ENCODE peak calls at places on chromosomes 13 and 19, in ten cellular contexts. One of them, this sample, is unnamed.

GRCh38 chr19:811007-811434 is 10.7 kb downstream of the PLPPR3 start:
- DNase-seq in stimulated activated CD8-positive, alpha-beta memory T cell treated with anti-CD3 and anti-CD28 coated beads, Interleukin-4, amount 100 ng/mL, for 48 hours: no peak
- DNase-seq in stimulated activated CD4-positive, alpha-beta T cell treated with anti-CD3 and anti-CD28 coated beads, Interleukin-4, amount 100 ng/mL, for 24 hours: no peak
- DNase-seq in left cardiac atrium: no peak
- DNase-seq in HEK293T: no peak
- DNase-seq in BJ: no peak
- DNase-seq in stomach: no peak
- DNase-seq in left ventricle myocardium superior: no peak
- DNase-seq in activated T-cell treated with anti-CD3 and anti-CD28 coated beads for 1 hour: no peak
- DNase-seq in NT2/D1: no peak
- DNase-seq in this sample: no peak

GRCh38 chr19:16461630-16462051 is 10.1 kb downstream of the EPS15L1 start:
- DNase-seq in left ventricle myocardium superior: peak
- DNase-seq in left cardiac atrium: peak
- DNase-seq in stimulated activated CD4-positive, alpha-beta T cell treated with anti-CD3 and anti-CD28 coated beads, Interleukin-4, amount 100 ng/mL, for 24 hours: no peak
- DNase-seq in stimulated activated CD8-positive, alpha-beta memory T cell treated with anti-CD3 and anti-CD28 coated beads, Interleukin-4, amount 100 ng/mL, for 48 hours: no peak
- DNase-seq in HEK293T: no peak
- DNase-seq in BJ: no peak
- DNase-seq in activated T-cell treated with anti-CD3 and anti-CD28 coated beads for 1 hour: no peak
- DNase-seq in NT2/D1: no peak
- DNase-seq in stomach: no peak
- DNase-seq in this sample: no peak

GRCh38 chr13:102999498-102999897 is 66.7 kb downstream of the SLC10A2 start:
- DNase-seq in BJ: no peak
- DNase-seq in left ventricle myocardium superior: no peak
- DNase-seq in left cardiac atrium: no peak
- DNase-seq in activated T-cell treated with anti-CD3 and anti-CD28 coated beads for 1 hour: no peak
- DNase-seq in stomach: no peak
- DNase-seq in NT2/D1: no peak
- DNase-seq in HEK293T: no peak
- DNase-seq in stimulated activated CD8-positive, alpha-beta memory T cell treated with anti-CD3 and anti-CD28 coated beads, Interleukin-4, amount 100 ng/mL, for 48 hours: no peak
- DNase-seq in stimulated activated CD4-positive, alpha-beta T cell treated with anti-CD3 and anti-CD28 coated beads, Interleukin-4, amount 100 ng/mL, for 24 hours: no peak
- DNase-seq in this sample: peak

GRCh38 chr13:74290324-74290773 is 156.1 kb upstream of the KLF12 start:
- DNase-seq in BJ: no peak
- DNase-seq in stimulated activated CD8-positive, alpha-beta memory T cell treated with anti-CD3 and anti-CD28 coated beads, Interleukin-4, amount 100 ng/mL, for 48 hours: no peak
- DNase-seq in stomach: no peak
- DNase-seq in stimulated activated CD4-positive, alpha-beta T cell treated with anti-CD3 and anti-CD28 coated beads, Interleukin-4, amount 100 ng/mL, for 24 hours: peak
- DNase-seq in HEK293T: peak
- DNase-seq in left ventricle myocardium superior: no peak
- DNase-seq in NT2/D1: no peak
- DNase-seq in left cardiac atrium: no peak
- DNase-seq in activated T-cell treated with anti-CD3 and anti-CD28 coated beads for 1 hour: no peak
- DNase-seq in this sample: peak

GRCh38 chr19:30739394-30739793 is 367.2 kb downstream of the ZNF536 start:
- DNase-seq in NT2/D1: no peak
- DNase-seq in BJ: no peak
- DNase-seq in stimulated activated CD8-positive, alpha-beta memory T cell treated with anti-CD3 and anti-CD28 coated beads, Interleukin-4, amount 100 ng/mL, for 48 hours: no peak
- DNase-seq in left cardiac atrium: no peak
- DNase-seq in left ventricle myocardium superior: no peak
- DNase-seq in stomach: no peak
- DNase-seq in activated T-cell treated with anti-CD3 and anti-CD28 coated beads for 1 hour: no peak
- DNase-seq in stimulated activated CD4-positive, alpha-beta T cell treated with anti-CD3 and anti-CD28 coated beads, Interleukin-4, amount 100 ng/mL, for 24 hours: no peak
- DNase-seq in HEK293T: no peak
- DNase-seq in this sample: no peak

GRCh38 chr19:51097166-51097736 is 11.0 kb downstream of the CTU1 start:
- DNase-seq in stimulated activated CD4-positive, alpha-beta T cell treated with anti-CD3 and anti-CD28 coated beads, Interleukin-4, amount 100 ng/mL, for 24 hours: peak
- DNase-seq in BJ: no peak
- DNase-seq in activated T-cell treated with anti-CD3 and anti-CD28 coated beads for 1 hour: peak
- DNase-seq in left cardiac atrium: peak
- DNase-seq in left ventricle myocardium superior: peak
- DNase-seq in stomach: peak
- DNase-seq in HEK293T: peak
- DNase-seq in NT2/D1: peak
- DNase-seq in stimulated activated CD8-positive, alpha-beta memory T cell treated with anti-CD3 and anti-CD28 coated beads, Interleukin-4, amount 100 ng/mL, for 48 hours: peak
- DNase-seq in this sample: peak

GRCh38 chr19:38307597-38307996 is 3.5 kb downstream of the C19orf33 start:
- DNase-seq in activated T-cell treated with anti-CD3 and anti-CD28 coated beads for 1 hour: no peak
- DNase-seq in BJ: no peak
- DNase-seq in left ventricle myocardium superior: no peak
- DNase-seq in stimulated activated CD4-positive, alpha-beta T cell treated with anti-CD3 and anti-CD28 coated beads, Interleukin-4, amount 100 ng/mL, for 24 hours: no peak
- DNase-seq in HEK293T: no peak
- DNase-seq in left cardiac atrium: no peak
- DNase-seq in stimulated activated CD8-positive, alpha-beta memory T cell treated with anti-CD3 and anti-CD28 coated beads, Interleukin-4, amount 100 ng/mL, for 48 hours: no peak
- DNase-seq in stomach: no peak
- DNase-seq in NT2/D1: no peak
- DNase-seq in this sample: no peak

GRCh38 chr19:10338940-10339339 is 484 bp downstream of the ICAM3 start:
- DNase-seq in left ventricle myocardium superior: no peak
- DNase-seq in left cardiac atrium: no peak
- DNase-seq in NT2/D1: no peak
- DNase-seq in stimulated activated CD8-positive, alpha-beta memory T cell treated with anti-CD3 and anti-CD28 coated beads, Interleukin-4, amount 100 ng/mL, for 48 hours: peak
- DNase-seq in activated T-cell treated with anti-CD3 and anti-CD28 coated beads for 1 hour: no peak
- DNase-seq in stimulated activated CD4-positive, alpha-beta T cell treated with anti-CD3 and anti-CD28 coated beads, Interleukin-4, amount 100 ng/mL, for 24 hours: no peak
- DNase-seq in stomach: no peak
- DNase-seq in BJ: no peak
- DNase-seq in HEK293T: no peak
- DNase-seq in this sample: no peak

GRCh38 chr13:73984949-73985691 is 149.1 kb downstream of the KLF12 start:
- DNase-seq in HEK293T: no peak
- DNase-seq in stimulated activated CD8-positive, alpha-beta memory T cell treated with anti-CD3 and anti-CD28 coated beads, Interleukin-4, amount 100 ng/mL, for 48 hours: peak
- DNase-seq in left cardiac atrium: peak
- DNase-seq in stimulated activated CD4-positive, alpha-beta T cell treated with anti-CD3 and anti-CD28 coated beads, Interleukin-4, amount 100 ng/mL, for 24 hours: peak
- DNase-seq in BJ: no peak
- DNase-seq in activated T-cell treated with anti-CD3 and anti-CD28 coated beads for 1 hour: peak
- DNase-seq in stomach: no peak
- DNase-seq in NT2/D1: no peak
- DNase-seq in left ventricle myocardium superior: peak
- DNase-seq in this sample: no peak

GRCh38 chr19:48553676-48554384 is 1.9 kb downstream of the SULT2B1 start:
- DNase-seq in stimulated activated CD8-positive, alpha-beta memory T cell treated with anti-CD3 and anti-CD28 coated beads, Interleukin-4, amount 100 ng/mL, for 48 hours: no peak
- DNase-seq in left cardiac atrium: no peak
- DNase-seq in HEK293T: no peak
- DNase-seq in NT2/D1: no peak
- DNase-seq in left ventricle myocardium superior: no peak
- DNase-seq in BJ: peak
- DNase-seq in activated T-cell treated with anti-CD3 and anti-CD28 coated beads for 1 hour: no peak
- DNase-seq in stomach: peak
- DNase-seq in stimulated activated CD4-positive, alpha-beta T cell treated with anti-CD3 and anti-CD28 coated beads, Interleukin-4, amount 100 ng/mL, for 24 hours: no peak
- DNase-seq in this sample: no peak

GRCh38 chr19:12794936-12795335 is 3.6 kb downstream of the JUNB start:
- DNase-seq in left ventricle myocardium superior: no peak
- DNase-seq in stimulated activated CD8-positive, alpha-beta memory T cell treated with anti-CD3 and anti-CD28 coated beads, Interleukin-4, amount 100 ng/mL, for 48 hours: no peak
- DNase-seq in BJ: no peak
- DNase-seq in stomach: no peak
- DNase-seq in HEK293T: no peak
- DNase-seq in NT2/D1: no peak
- DNase-seq in left cardiac atrium: no peak
- DNase-seq in activated T-cell treated with anti-CD3 and anti-CD28 coated beads for 1 hour: no peak
- DNase-seq in stimulated activated CD4-positive, alpha-beta T cell treated with anti-CD3 and anti-CD28 coated beads, Interleukin-4, amount 100 ng/mL, for 24 hours: no peak
- DNase-seq in this sample: no peak

This sample was measured in OCI-LY7.